ENCODE peak calls at places on chromosome 19, in five cellular contexts. One of them, this sample, is unnamed.

GRCh38 chr19:15246198-15246481 is 13.9 kb upstream of the EPHX3 start:
- DNase-seq in progenitor cell of endocrine pancreas: no peak
- DNase-seq in esophagus squamous epithelium: no peak
- DNase-seq in astrocyte of the spinal cord: no peak
- DNase-seq in suprapubic skin: no peak
- DNase-seq in this sample: no peak

GRCh38 chr19:8304841-8305621 is 3.1 kb downstream of the CD320 start:
- DNase-seq in progenitor cell of endocrine pancreas: peak; percentile 9
- DNase-seq in esophagus squamous epithelium: no peak
- DNase-seq in astrocyte of the spinal cord: no peak
- DNase-seq in suprapubic skin: peak; percentile 64
- DNase-seq in this sample: peak; percentile 28

GRCh38 chr19:566403-566802 is 6.0 kb upstream of the BSG start:
- DNase-seq in progenitor cell of endocrine pancreas: no peak
- DNase-seq in esophagus squamous epithelium: no peak
- DNase-seq in astrocyte of the spinal cord: no peak
- DNase-seq in suprapubic skin: peak; percentile 61
- DNase-seq in this sample: peak; percentile 73

GRCh38 chr19:17075860-17076538 is 422 bp downstream of the MYO9B start:
- DNase-seq in progenitor cell of endocrine pancreas: no peak
- DNase-seq in esophagus squamous epithelium: no peak
- DNase-seq in astrocyte of the spinal cord: peak; percentile 30
- DNase-seq in suprapubic skin: peak; percentile 80
- DNase-seq in this sample: peak; percentile 63

GRCh38 chr19:39676004-39676403 is 20.3 kb downstream of the LGALS16 start:
- DNase-seq in progenitor cell of endocrine pancreas: no peak
- DNase-seq in esophagus squamous epithelium: no peak
- DNase-seq in astrocyte of the spinal cord: no peak
- DNase-seq in suprapubic skin: no peak
- DNase-seq in this sample: no peak

GRCh38 chr19:1510442-1510806 is 2.4 kb downstream of the ADAMTSL5 start:
- DNase-seq in progenitor cell of endocrine pancreas: no peak
- DNase-seq in esophagus squamous epithelium: no peak
- DNase-seq in astrocyte of the spinal cord: no peak
- DNase-seq in suprapubic skin: no peak
- DNase-seq in this sample: no peak

GRCh38 chr19:8116437-8117293 is 32.7 kb downstream of the FBN3 start:
- DNase-seq in progenitor cell of endocrine pancreas: no peak
- DNase-seq in esophagus squamous epithelium: no peak
- DNase-seq in astrocyte of the spinal cord: no peak
- DNase-seq in suprapubic skin: no peak
- DNase-seq in this sample: peak; percentile 74

GRCh38 chr19:15280915-15281683 is 48.9 kb upstream of the EPHX3 start:
- DNase-seq in progenitor cell of endocrine pancreas: no peak
- DNase-seq in esophagus squamous epithelium: no peak
- DNase-seq in astrocyte of the spinal cord: peak; percentile 86
- DNase-seq in suprapubic skin: peak; percentile 89
- DNase-seq in this sample: peak; percentile 80

GRCh38 chr19:12913011-12913561 is 6.0 kb downstream of the SYCE2 start:
- DNase-seq in progenitor cell of endocrine pancreas: no peak
- DNase-seq in esophagus squamous epithelium: no peak
- DNase-seq in astrocyte of the spinal cord: peak; percentile 37
- DNase-seq in suprapubic skin: peak; percentile 75
- DNase-seq in this sample: no peak

GRCh38 chr19:15251749-15252397 is 19.6 kb upstream of the EPHX3 start:
- DNase-seq in progenitor cell of endocrine pancreas: peak; percentile 23
- DNase-seq in esophagus squamous epithelium: no peak
- DNase-seq in astrocyte of the spinal cord: peak; percentile 96
- DNase-seq in suprapubic skin: no peak
- DNase-seq in this sample: peak; percentile 70

GRCh38 chr19:307793-308420 is 16.7 kb upstream of the PLPP2 start:
- DNase-seq in progenitor cell of endocrine pancreas: no peak
- DNase-seq in esophagus squamous epithelium: no peak
- DNase-seq in astrocyte of the spinal cord: no peak
- DNase-seq in suprapubic skin: no peak
- DNase-seq in this sample: no peak

GRCh38 chr19:6551607-6552450 is 21.0 kb downstream of the TNFSF9 start:
- DNase-seq in progenitor cell of endocrine pancreas: peak; percentile 42
- DNase-seq in esophagus squamous epithelium: no peak
- DNase-seq in astrocyte of the spinal cord: no peak
- DNase-seq in suprapubic skin: no peak
- DNase-seq in this sample: no peak

GRCh38 chr19:16587031-16588023 is 15.1 kb upstream of the SLC35E1 start:
- DNase-seq in progenitor cell of endocrine pancreas: no peak
- DNase-seq in esophagus squamous epithelium: no peak
- DNase-seq in astrocyte of the spinal cord: peak; percentile 33
- DNase-seq in suprapubic skin: peak; percentile 70
- DNase-seq in this sample: peak; percentile 75

GRCh38 chr19:13794388-13794751 is 873 bp upstream of the ZSWIM4 start:
- DNase-seq in progenitor cell of endocrine pancreas: no peak
- DNase-seq in esophagus squamous epithelium: no peak
- DNase-seq in astrocyte of the spinal cord: peak; percentile 92
- DNase-seq in suprapubic skin: peak; percentile 89
- DNase-seq in this sample: no peak

GRCh38 chr19:16899566-16900075 is 10.8 kb downstream of the F2RL3 start:
- DNase-seq in progenitor cell of endocrine pancreas: no peak
- DNase-seq in esophagus squamous epithelium: no peak
- DNase-seq in astrocyte of the spinal cord: peak; percentile 18
- DNase-seq in suprapubic skin: peak; percentile 66
- DNase-seq in this sample: no peak

GRCh38 chr19:56069642-56070041 is 51.5 kb downstream of the ZNF787 start:
- DNase-seq in progenitor cell of endocrine pancreas: no peak
- DNase-seq in esophagus squamous epithelium: no peak
- DNase-seq in astrocyte of the spinal cord: no peak
- DNase-seq in suprapubic skin: no peak
- DNase-seq in this sample: no peak

GRCh38 chr19:56076413-56076998 is 44.6 kb downstream of the ZNF787 start:
- DNase-seq in progenitor cell of endocrine pancreas: peak; percentile 59
- DNase-seq in esophagus squamous epithelium: no peak
- DNase-seq in astrocyte of the spinal cord: peak; percentile 48
- DNase-seq in suprapubic skin: no peak
- DNase-seq in this sample: no peak

GRCh38 chr19:56066152-56067023 is 54.7 kb downstream of the ZNF787 start:
- DNase-seq in progenitor cell of endocrine pancreas: peak; percentile 71
- DNase-seq in esophagus squamous epithelium: no peak
- DNase-seq in astrocyte of the spinal cord: peak; percentile 27
- DNase-seq in suprapubic skin: no peak
- DNase-seq in this sample: peak; percentile 64

GRCh38 chr19:56071151-56071550 is 49.9 kb downstream of the ZNF787 start:
- DNase-seq in progenitor cell of endocrine pancreas: no peak
- DNase-seq in esophagus squamous epithelium: no peak
- DNase-seq in astrocyte of the spinal cord: no peak
- DNase-seq in suprapubic skin: no peak
- DNase-seq in this sample: no peak
- TF ChIP-seq CTCF in progenitor cell of endocrine pancreas: peak; percentile 52
- TF ChIP-seq CTCF in esophagus squamous epithelium: no peak
- TF ChIP-seq CTCF in astrocyte of the spinal cord: no peak
- TF ChIP-seq CTCF in suprapubic skin: no peak
- TF ChIP-seq CTCF in this sample: no peak

GRCh38 chr19:31180907-31181306 is 168.3 kb downstream of the TSHZ3 start:
- DNase-seq in progenitor cell of endocrine pancreas: no peak
- DNase-seq in esophagus squamous epithelium: no peak
- DNase-seq in astrocyte of the spinal cord: no peak
- DNase-seq in suprapubic skin: no peak
- DNase-seq in this sample: no peak

GRCh38 chr19:31179471-31179852 is 169.8 kb downstream of the TSHZ3 start:
- DNase-seq in progenitor cell of endocrine pancreas: no peak
- DNase-seq in esophagus squamous epithelium: no peak
- DNase-seq in astrocyte of the spinal cord: no peak
- DNase-seq in suprapubic skin: no peak
- DNase-seq in this sample: no peak

GRCh38 chr19:31181535-31181934 is 167.7 kb downstream of the TSHZ3 start:
- DNase-seq in progenitor cell of endocrine pancreas: no peak
- DNase-seq in esophagus squamous epithelium: no peak
- DNase-seq in astrocyte of the spinal cord: no peak
- DNase-seq in suprapubic skin: no peak
- DNase-seq in this sample: no peak

DNA sequence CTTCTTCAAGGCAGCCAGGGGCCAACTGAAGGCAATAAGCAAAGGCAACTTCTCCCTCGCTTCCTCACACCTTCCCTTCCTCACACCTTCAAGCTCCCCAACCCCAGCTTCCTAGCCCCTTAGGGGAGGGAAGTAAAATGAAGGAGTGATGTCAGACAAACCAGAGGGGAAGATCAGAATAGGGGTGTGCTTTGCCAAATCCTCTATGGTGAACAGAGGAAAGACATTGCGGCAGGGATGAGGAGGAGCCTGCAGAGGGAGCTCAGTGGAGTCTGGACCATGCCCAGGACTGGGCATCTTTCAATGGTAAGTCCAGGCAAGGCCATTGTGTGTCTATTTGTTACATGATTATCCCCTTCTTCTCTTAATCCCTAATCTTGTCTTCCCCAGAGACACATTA is 164.0 kb downstream of the TSHZ3 start:
- DNase-seq in progenitor cell of endocrine pancreas: no peak
- DNase-seq in esophagus squamous epithelium: no peak
- DNase-seq in astrocyte of the spinal cord: no peak
- DNase-seq in suprapubic skin: no peak
- DNase-seq in this sample: no peak
- TF ChIP-seq CTCF in progenitor cell of endocrine pancreas: no peak
- TF ChIP-seq CTCF in esophagus squamous epithelium: no peak
- TF ChIP-seq CTCF in astrocyte of the spinal cord: peak; percentile 12
- TF ChIP-seq CTCF in suprapubic skin: no peak
- TF ChIP-seq CTCF in this sample: no peak

DNA sequence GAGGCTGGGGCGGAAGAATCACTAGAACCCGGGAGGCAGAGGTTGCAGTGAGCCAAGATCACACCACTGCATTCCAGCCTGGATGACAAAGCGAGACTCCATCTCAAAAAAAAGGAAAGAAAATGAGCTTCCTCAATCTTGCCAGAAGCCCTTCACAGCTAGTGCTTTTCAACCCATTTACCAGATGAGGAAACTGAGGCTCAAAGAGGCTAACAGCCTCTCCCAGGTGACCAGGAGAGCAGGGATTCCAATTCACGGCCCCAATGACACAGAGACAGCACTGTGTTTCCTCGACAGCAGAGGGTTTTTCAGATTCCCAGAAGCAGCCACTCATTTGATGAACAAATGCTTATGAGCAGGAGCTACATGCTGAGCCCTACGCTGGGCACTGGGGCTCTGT is 3.2 kb downstream of the UPK1A start:
- DNase-seq in progenitor cell of endocrine pancreas: no peak
- DNase-seq in esophagus squamous epithelium: no peak
- DNase-seq in astrocyte of the spinal cord: no peak
- DNase-seq in suprapubic skin: no peak
- DNase-seq in this sample: no peak
- TF ChIP-seq CTCF in progenitor cell of endocrine pancreas: no peak
- TF ChIP-seq CTCF in esophagus squamous epithelium: no peak
- TF ChIP-seq CTCF in astrocyte of the spinal cord: no peak
- TF ChIP-seq CTCF in suprapubic skin: no peak
- TF ChIP-seq CTCF in this sample: no peak

GRCh38 chr19:41341669-41342490 is 11.8 kb downstream of the TGFB1 start:
- DNase-seq in progenitor cell of endocrine pancreas: no peak
- DNase-seq in esophagus squamous epithelium: no peak
- DNase-seq in astrocyte of the spinal cord: no peak
- DNase-seq in suprapubic skin: no peak
- DNase-seq in this sample: no peak
- TF ChIP-seq CTCF in progenitor cell of endocrine pancreas: no peak
- TF ChIP-seq CTCF in esophagus squamous epithelium: no peak
- TF ChIP-seq CTCF in astrocyte of the spinal cord: no peak
- TF ChIP-seq CTCF in suprapubic skin: no peak
- TF ChIP-seq CTCF in this sample: no peak

GRCh38 chr19:18608102-18608804 is 1.7 kb upstream of the CRLF1 start:
- DNase-seq in progenitor cell of endocrine pancreas: no peak
- DNase-seq in esophagus squamous epithelium: no peak
- DNase-seq in astrocyte of the spinal cord: no peak
- DNase-seq in suprapubic skin: no peak
- DNase-seq in this sample: no peak
- TF ChIP-seq CTCF in progenitor cell of endocrine pancreas: no peak
- TF ChIP-seq CTCF in esophagus squamous epithelium: no peak
- TF ChIP-seq CTCF in astrocyte of the spinal cord: no peak
- TF ChIP-seq CTCF in suprapubic skin: no peak
- TF ChIP-seq CTCF in this sample: no peak

DNA sequence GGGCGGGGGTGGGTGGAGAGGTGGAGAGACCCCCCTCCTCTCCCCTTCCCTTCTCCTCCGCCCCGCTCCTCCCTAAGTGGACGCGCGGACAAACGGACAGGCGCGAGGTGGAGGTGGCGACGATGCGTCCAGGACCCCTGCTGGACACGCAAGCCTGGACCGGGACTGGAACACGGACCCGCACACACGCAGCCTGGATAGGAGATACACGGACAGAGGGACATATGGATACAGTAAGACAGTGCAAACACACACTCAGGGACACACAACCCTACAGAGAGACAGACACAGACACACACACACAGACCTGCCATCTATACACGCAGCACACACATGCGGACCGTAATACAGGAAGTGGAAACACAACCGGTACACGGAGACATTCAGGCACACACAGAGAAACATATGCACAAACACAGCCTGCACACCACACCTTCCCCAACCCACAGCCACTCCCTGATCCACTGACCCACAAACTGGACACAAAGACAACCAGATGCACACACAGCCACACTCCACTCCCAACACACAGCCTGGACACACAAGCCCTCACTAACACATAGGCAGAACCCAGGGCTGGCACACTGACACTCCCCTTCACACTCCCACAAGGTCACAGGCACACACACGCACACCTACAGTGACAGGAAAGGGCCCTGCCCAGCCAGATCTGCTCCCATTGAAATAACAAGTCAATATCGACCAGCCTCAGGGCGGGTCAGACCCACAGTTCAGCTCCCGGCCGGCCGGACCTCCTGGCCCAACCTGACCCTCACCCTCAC is 696 bp upstream of the ERFL start:
- DNase-seq in progenitor cell of endocrine pancreas: no peak
- DNase-seq in esophagus squamous epithelium: no peak
- DNase-seq in astrocyte of the spinal cord: no peak
- DNase-seq in suprapubic skin: no peak
- DNase-seq in this sample: no peak
- TF ChIP-seq CTCF in progenitor cell of endocrine pancreas: peak; percentile 15
- TF ChIP-seq CTCF in esophagus squamous epithelium: no peak
- TF ChIP-seq CTCF in astrocyte of the spinal cord: no peak
- TF ChIP-seq CTCF in suprapubic skin: no peak
- TF ChIP-seq CTCF in this sample: no peak

DNA sequence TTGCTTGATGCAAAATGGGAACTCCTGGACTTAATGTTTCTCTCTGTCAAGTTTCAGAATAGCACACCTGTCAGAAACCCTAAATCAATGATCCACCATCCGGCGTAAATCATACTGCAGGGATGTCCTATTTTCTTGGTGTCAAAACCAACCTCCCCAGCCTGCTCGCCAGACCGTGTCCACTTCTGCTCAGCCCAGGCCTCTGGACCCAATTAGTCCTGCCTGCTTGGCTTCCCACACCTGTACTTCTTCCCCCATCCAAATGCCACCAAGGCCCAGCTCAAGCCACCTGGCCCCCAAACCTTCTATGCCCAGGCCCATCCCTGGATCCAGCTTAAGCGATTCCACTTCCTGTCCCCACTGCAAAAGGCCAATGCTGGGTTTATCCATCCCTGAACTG is 25.1 kb upstream of the PEPD start:
- DNase-seq in progenitor cell of endocrine pancreas: no peak
- DNase-seq in esophagus squamous epithelium: no peak
- DNase-seq in astrocyte of the spinal cord: no peak
- DNase-seq in suprapubic skin: no peak
- DNase-seq in this sample: no peak
- TF ChIP-seq CTCF in progenitor cell of endocrine pancreas: no peak
- TF ChIP-seq CTCF in esophagus squamous epithelium: no peak
- TF ChIP-seq CTCF in astrocyte of the spinal cord: no peak
- TF ChIP-seq CTCF in suprapubic skin: no peak
- TF ChIP-seq CTCF in this sample: no peak

GRCh38 chr19:46347572-46347883 is 641 bp downstream of the PPP5C start:
- DNase-seq in progenitor cell of endocrine pancreas: no peak
- DNase-seq in esophagus squamous epithelium: no peak
- DNase-seq in astrocyte of the spinal cord: no peak
- DNase-seq in suprapubic skin: no peak
- DNase-seq in this sample: no peak
- TF ChIP-seq CTCF in progenitor cell of endocrine pancreas: no peak
- TF ChIP-seq CTCF in esophagus squamous epithelium: no peak
- TF ChIP-seq CTCF in astrocyte of the spinal cord: no peak
- TF ChIP-seq CTCF in suprapubic skin: no peak
- TF ChIP-seq CTCF in this sample: no peak

This sample was measured in left lung.